ENCODE peak calls at places on chromosomes 16 and 17, in eight cellular contexts. F is NB4, B is AG10803, J is A549, A is AG04449, V is body of pancreas, U is uterus, W is colonic mucosa. X is an unnamed sample.
A peak's percentile ranks its signal among the peaks of the same experiment; 100 is the strongest.

GRCh38 chr16:14101415-14101814 is 30.3 kb downstream of the MRTFB start:
- DNase-seq in F (no peak), B (no peak), J (no peak), A (no peak), V (no peak), U (no peak), W (no peak), X (no peak)

GRCh38 chr16:15689290-15689689 is 39.2 kb downstream of the NDE1 start:
- DNase-seq in F (no peak), B (peak; percentile 20), J (no peak), A (no peak), V (no peak), U (no peak), W (no peak), X (no peak)

GRCh38 chr16:8677481-8677880 is 3.1 kb downstream of the ABAT start:
- DNase-seq in F (peak; percentile 11), B (peak; percentile 29), J (no peak), A (peak; percentile 5), V (no peak), U (no peak), W (no peak), X (no peak)

GRCh38 chr17:31394544-31394943 is 3.1 kb downstream of the RAB11FIP4 start:
- DNase-seq in F (peak; percentile 79), B (peak; percentile 67), J (peak; percentile 46), A (peak; percentile 16), V (peak; percentile 51), U (peak; percentile 36), W (peak; percentile 38), X (no peak)

GRCh38 chr17:45687594-45687993 is 96.5 kb upstream of the CRHR1 start:
- DNase-seq in F (no peak), B (no peak), J (no peak), A (no peak), V (no peak), U (no peak), W (no peak), X (no peak)

GRCh38 chr16:53031323-53031942 is 21.3 kb downstream of the CHD9NB start:
- DNase-seq in F (no peak), B (no peak), J (no peak), A (no peak), V (no peak), U (no peak), W (no peak), X (no peak)

GRCh38 chr17:66725956-66726355 is 109.0 kb upstream of the CACNG5 start:
- DNase-seq in F (no peak), B (no peak), J (no peak), A (no peak), V (no peak), U (no peak), W (no peak), X (no peak)

GRCh38 chr16:88541109-88541508 is 29.1 kb upstream of the ZC3H18 start:
- DNase-seq in F (no peak), B (no peak), J (no peak), A (no peak), V (peak; percentile 62), U (no peak), W (no peak), X (no peak)

GRCh38 chr17:3043737-3044365 is 19.6 kb downstream of the OR1D5 start:
- DNase-seq in F (peak; percentile 45), B (no peak), J (peak; percentile 50), A (no peak), V (no peak), U (no peak), W (peak; percentile 51), X (no peak)

GRCh38 chr17:82116246-82116645 is 18.2 kb upstream of the FASN start:
- DNase-seq in F (no peak), B (no peak), J (no peak), A (no peak), V (no peak), U (no peak), W (no peak), X (no peak)

GRCh38 chr17:51298508-51299371 is 38.4 kb downstream of the UTP18 start:
- DNase-seq in F (peak; percentile 56), B (peak; percentile 56), J (peak; percentile 67), A (no peak), V (peak; percentile 11), U (no peak), W (no peak), X (no peak)

GRCh38 chr16:896261-897199 is 74.3 kb downstream of the LMF1 start:
- DNase-seq in F (no peak), B (no peak), J (no peak), A (no peak), V (no peak), U (no peak), W (no peak), X (no peak)

GRCh38 chr16:76176616-76177015 is 100.6 kb upstream of the CNTNAP4 start:
- DNase-seq in F (no peak), B (no peak), J (no peak), A (no peak), V (no peak), U (no peak), W (no peak), X (no peak)

DNA sequence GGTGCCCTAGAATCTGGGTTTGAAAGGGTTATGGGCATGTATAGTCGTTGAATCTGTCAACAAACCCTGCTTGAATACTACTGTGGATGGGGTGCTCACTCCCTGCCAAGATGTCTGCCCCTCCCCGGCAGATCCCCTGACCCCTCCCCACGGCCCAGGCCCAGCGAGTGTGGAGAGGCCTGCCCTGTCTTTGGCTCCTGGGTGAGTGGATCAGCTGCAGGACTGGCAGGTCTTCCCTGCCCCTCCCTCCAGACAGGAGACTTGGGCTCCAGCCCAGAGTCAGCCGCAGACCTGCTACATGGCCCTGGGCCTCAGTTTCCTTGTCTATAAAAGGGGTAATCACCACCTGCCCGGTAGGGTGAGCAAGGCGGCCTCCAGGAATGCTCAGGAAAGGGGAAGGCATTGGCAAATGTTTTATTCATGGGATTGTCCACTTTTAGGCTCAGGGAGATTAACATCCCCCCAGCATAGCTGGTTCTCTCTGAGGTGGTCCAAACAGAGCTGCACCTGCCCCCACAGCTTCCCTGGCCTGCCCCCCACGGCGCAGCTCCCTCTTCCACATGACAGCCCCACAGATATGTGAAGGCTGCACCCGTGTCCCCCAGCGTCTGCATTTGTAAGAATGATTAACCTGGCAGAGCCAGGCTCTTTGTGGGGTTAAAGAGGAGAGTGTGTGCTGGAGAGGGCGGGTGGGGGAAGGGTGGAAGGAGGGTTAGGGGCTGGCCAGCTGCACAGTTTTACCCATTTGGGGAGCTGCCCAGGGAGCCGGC is 18.5 kb upstream of the SPNS2 start:
- DNase-seq in F (peak; percentile 71), B (no peak), J (no peak), A (no peak), V (no peak), U (no peak), W (peak; percentile 71), X (no peak)
- H3K4me3 ChIP-seq in F (no peak overlapping the region), B (no peak overlapping the region), J (no peak overlapping the region), A (no peak overlapping the region), V (no peak overlapping the region), U (no peak overlapping the region), W (no peak overlapping the region), X (no peak overlapping the region)

GRCh38 chr16:30555848-30556473 is 2.2 kb downstream of the ZNF764 start:
- DNase-seq in F (no peak), B (no peak), J (no peak), A (no peak), V (no peak), U (no peak), W (peak; percentile 50), X (no peak)

GRCh38 chr16:30559690-30560089 is 1.5 kb upstream of the ZNF764 start:
- DNase-seq in F (no peak), B (no peak), J (no peak), A (no peak), V (no peak), U (no peak), W (no peak), X (no peak)

GRCh38 chr16:30558789-30559377 is 709 bp upstream of the ZNF764 start:
- DNase-seq in F (no peak), B (no peak), J (no peak), A (no peak), V (no peak), U (no peak), W (no peak), X (no peak)

GRCh38 chr16:30557397-30557949 is 701 bp downstream of the ZNF764 start:
- DNase-seq in F (no peak), B (no peak), J (no peak), A (no peak), V (no peak), U (peak; percentile 40), W (peak; percentile 34), X (no peak)

DNA sequence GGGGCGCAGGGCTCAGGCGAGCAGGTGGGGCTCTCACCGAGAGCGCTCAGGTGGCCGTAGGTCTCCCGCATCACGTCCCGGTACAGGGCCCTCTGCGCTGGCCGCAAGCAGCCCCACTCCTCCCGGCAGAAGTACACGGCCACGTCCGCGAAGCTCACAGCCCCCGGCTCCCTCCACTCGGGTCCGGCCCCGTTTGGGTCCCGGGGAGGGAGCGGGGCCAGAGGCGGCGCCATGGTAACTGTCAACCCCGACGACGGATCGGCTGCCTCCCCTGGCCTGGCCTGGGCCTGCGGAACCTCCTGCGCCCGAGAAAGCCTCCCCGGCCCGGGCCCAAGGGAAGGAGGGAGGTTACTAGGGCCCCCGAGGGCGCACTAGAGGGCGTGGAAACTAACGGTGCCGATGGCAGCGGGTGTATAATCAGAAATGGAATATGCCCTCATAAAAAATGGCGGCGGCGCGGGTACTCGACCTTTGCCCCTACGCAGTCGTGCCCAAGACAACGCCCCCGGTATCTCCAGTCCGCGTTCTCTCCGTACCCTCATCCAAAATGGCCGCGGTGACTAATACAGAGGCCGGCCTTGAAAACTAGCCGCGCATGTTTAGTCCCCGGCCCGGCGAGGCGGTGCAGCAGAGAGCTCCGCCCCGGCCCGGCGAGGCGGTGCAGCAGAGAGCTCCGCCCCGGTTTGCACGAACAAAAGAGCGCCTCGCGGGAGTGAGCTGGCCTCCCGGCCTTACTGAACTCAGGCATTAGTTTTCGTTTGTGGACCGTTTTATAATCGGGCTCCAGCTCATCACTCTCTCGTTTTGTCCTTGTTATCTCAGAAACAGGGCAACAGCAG is at the start of gene ZNF764:
- DNase-seq in F (peak; percentile 98), B (peak; percentile 97), J (peak; percentile 99), A (peak; percentile 71), V (peak; percentile 99), U (peak; percentile 98), W (peak; percentile 99), X (peak; percentile 98)
- TF ChIP-seq CTCF in F (no peak), B (no peak), J (no peak), A (no peak), V (no peak), U (peak; percentile 12), W (no peak), X (peak; percentile 9)

GRCh38 chr17:19760781-19761180 is 12.7 kb upstream of the ALDH3A1 start:
- DNase-seq in F (no peak), B (no peak), J (no peak), A (no peak), V (no peak), U (no peak), W (no peak), X (no peak)
- H3K4me3 ChIP-seq in F (no peak overlapping the region), B (no peak overlapping the region), J (no peak overlapping the region), A (no peak overlapping the region), V (no peak overlapping the region), U (no peak overlapping the region), W (no peak overlapping the region), X (no peak overlapping the region)

DNA sequence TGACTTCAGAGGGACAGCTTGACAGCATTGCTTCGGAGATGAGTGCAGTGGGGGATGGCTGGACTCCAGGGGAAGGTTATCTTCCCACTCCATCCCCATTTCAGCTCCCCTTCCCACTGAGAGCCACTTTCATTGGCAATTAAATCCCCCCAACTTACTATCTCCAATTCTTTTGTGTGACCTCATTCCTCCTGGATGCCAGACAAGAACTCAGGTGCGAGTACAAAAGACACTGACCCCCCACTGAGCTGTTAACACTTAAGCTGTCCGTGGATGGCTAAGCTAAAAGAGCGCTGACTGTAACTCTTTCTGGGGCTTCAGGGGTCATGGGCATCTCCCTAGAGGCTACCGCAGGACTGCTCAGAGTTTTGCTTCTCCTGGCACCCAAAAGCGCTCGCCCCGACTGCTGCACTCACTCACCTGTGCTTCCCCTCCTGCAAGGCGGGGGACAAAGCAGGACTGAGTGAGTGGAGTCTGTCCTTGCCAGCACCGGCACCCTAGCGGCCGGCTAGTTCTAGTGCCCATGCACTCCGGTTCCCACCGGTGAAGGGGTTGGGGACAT is 44.8 kb upstream of the FBXO47 start:
- DNase-seq in F (no peak), B (no peak), J (no peak), A (no peak), V (peak; percentile 22), U (no peak), W (no peak), X (no peak)
- TF ChIP-seq CTCF in F (no peak), B (peak; percentile 2), J (no peak), A (no peak), V (no peak), U (no peak), W (no peak), X (no peak)

X was measured in tibial nerve.